ENCODE peak calls at places on chromosomes 1 and 21, in five cellular contexts. J is H9, E is neuronal stem cell, V is mesendoderm, S is trophoblast cell. Z is an unnamed sample.

GRCh38 chr1:26787381-26787705 is 407 bp upstream of the PIGV start:
- DNase-seq in J (no peak), V (no peak), E (no peak), S (peak; percentile 80), Z (peak; percentile 53)

GRCh38 chr1:9860887-9861286 is 37.1 kb upstream of the CLSTN1 start:
- DNase-seq in S (no peak), E (no peak), J (no peak), V (no peak), Z (peak; percentile 10)

GRCh38 chr21:33481314-33481943 is 1.7 kb upstream of the TMEM50B start:
- DNase-seq in S (no peak), V (peak; percentile 42), E (no peak), J (no peak), Z (no peak)

GRCh38 chr21:29343517-29343916 is 44.8 kb downstream of the BACH1 start:
- DNase-seq in S (peak; percentile 73), V (no peak), J (no peak), E (no peak), Z (peak; percentile 94)

GRCh38 chr1:93972341-93972740 is 63.1 kb upstream of the GCLM start:
- DNase-seq in J (no peak), V (no peak), E (no peak), S (no peak), Z (no peak)

GRCh38 chr1:212315907-212316306 is 30.7 kb downstream of the PPP2R5A start:
- DNase-seq in V (peak; percentile 95), S (peak; percentile 19), J (peak; percentile 66), E (peak; percentile 6), Z (no peak)

GRCh38 chr1:108817016-108817415 is 39.9 kb downstream of the AKNAD1 start:
- DNase-seq in S (peak; percentile 39), J (no peak), V (no peak), E (no peak), Z (peak; percentile 74)

GRCh38 chr1:25918615-25919014 is 12.4 kb upstream of the STMN1 start:
- DNase-seq in J (peak; percentile 51), S (no peak), V (no peak), E (no peak), Z (no peak)

GRCh38 chr1:85220756-85221166 is 19.9 kb upstream of the SYDE2 start:
- DNase-seq in S (no peak), E (no peak), V (no peak), J (no peak), Z (peak; percentile 70)

GRCh38 chr21:42737969-42738590 is 84.7 kb downstream of the PDE9A start:
- DNase-seq in S (no peak), E (no peak), V (no peak), J (no peak), Z (no peak)

GRCh38 chr21:45365608-45366241 is 39.2 kb upstream of the COL18A1 start:
- DNase-seq in E (no peak), V (peak; percentile 98), S (no peak), J (peak; percentile 66), Z (peak; percentile 68)

GRCh38 chr1:234730542-234731370 is 120.8 kb upstream of the IRF2BP2 start:
- DNase-seq in J (no peak), E (no peak), V (peak; percentile 48), S (no peak), Z (no peak)

GRCh38 chr1:112998592-112999235 is 42.7 kb upstream of the SLC16A1 start:
- DNase-seq in V (peak; percentile 26), J (no peak), S (no peak), E (no peak), Z (peak; percentile 71)

GRCh38 chr1:15141933-15142647 is 11.5 kb upstream of the TMEM51 start:
- DNase-seq in S (no peak), J (no peak), V (no peak), E (no peak), Z (peak; percentile 52)

GRCh38 chr1:2950926-2951305 is 70.4 kb upstream of the ACTRT2 start:
- DNase-seq in E (no peak), V (no peak), J (no peak), S (no peak), Z (no peak)

GRCh38 chr1:32798679-32799416 is 18.3 kb downstream of the YARS1 start:
- DNase-seq in J (no peak), V (peak; percentile 75), S (no peak), E (no peak), Z (no peak)

GRCh38 chr1:45211061-45211460 is 4.7 kb upstream of the ZSWIM5 start:
- DNase-seq in J (no peak), E (no peak), S (no peak), V (no peak), Z (no peak)

GRCh38 chr21:45841033-45841432 is 140.5 kb upstream of the COL6A1 start:
- DNase-seq in V (no peak), J (no peak), E (no peak), S (no peak), Z (no peak)

GRCh38 chr1:245484176-245484575 is 329.4 kb downstream of the KIF26B start:
- DNase-seq in E (no peak), J (peak; percentile 46), S (no peak), V (peak; percentile 42), Z (no peak)

GRCh38 chr1:204651843-204652421 is 33.6 kb downstream of the LRRN2 start:
- DNase-seq in V (peak; percentile 54), J (peak; percentile 58), E (peak; percentile 24), S (no peak), Z (no peak)

GRCh38 chr1:67534627-67535065 is 104.4 kb upstream of the SERBP1 start:
- DNase-seq in V (no peak), S (no peak), E (no peak), J (no peak), Z (peak; percentile 69)

GRCh38 chr1:91846007-91846620 is 39.8 kb downstream of the TGFBR3 start:
- DNase-seq in S (no peak), J (no peak), E (no peak), V (peak; percentile 20), Z (peak; percentile 46)

GRCh38 chr1:200982071-200982945 is 41.2 kb downstream of the KIF21B start:
- DNase-seq in E (no peak), S (no peak), V (no peak), J (no peak), Z (peak; percentile 52)

GRCh38 chr1:151060241-151061011 is at the start of gene MLLT11:
- DNase-seq in S (peak; percentile 31), J (peak; percentile 89), V (peak; percentile 98), E (peak; percentile 85), Z (peak; percentile 69)

GRCh38 chr1:156930483-156930882 is 10.1 kb downstream of the LRRC71 start:
- DNase-seq in J (no peak), S (no peak), V (no peak), E (no peak), Z (no peak)

GRCh38 chr1:245153645-245154428 is 948 bp upstream of the KIF26B start:
- DNase-seq in J (peak; percentile 45), S (peak; percentile 17), E (peak; percentile 26), V (peak; percentile 22), Z (no peak)

GRCh38 chr1:36326499-36326898 is 3.1 kb upstream of the EVA1B start:
- DNase-seq in S (no peak), V (no peak), J (no peak), E (no peak), Z (no peak)

GRCh38 chr1:112808861-112809684 is 93.9 kb upstream of the PPM1J start:
- DNase-seq in E (peak; percentile 58), V (peak; percentile 98), S (peak; percentile 84), J (peak; percentile 88), Z (peak; percentile 57)

GRCh38 chr1:98355656-98356384 is 305.7 kb upstream of the SNX7 start:
- DNase-seq in J (no peak), V (no peak), E (no peak), S (no peak), Z (peak; percentile 28)

GRCh38 chr1:112954945-112955677 is 885 bp downstream of the SLC16A1 start:
- DNase-seq in J (peak; percentile 87), E (peak; percentile 61), V (peak; percentile 92), S (peak; percentile 76), Z (peak; percentile 61)

GRCh38 chr1:11769274-11769673 is 7.3 kb downstream of the C1orf167 start:
- DNase-seq in S (no peak), V (no peak), J (no peak), E (no peak), Z (no peak)

GRCh38 chr1:190439447-190439846 is 38.2 kb downstream of the BRINP3 start:
- DNase-seq in J (no peak), S (no peak), E (no peak), V (no peak), Z (no peak)

GRCh38 chr1:181135462-181135781 is 46.9 kb downstream of the IER5 start:
- DNase-seq in V (peak; percentile 59), J (no peak), S (peak; percentile 34), E (no peak), Z (no peak)

GRCh38 chr1:10082785-10083479 is 50.2 kb downstream of the UBE4B start:
- DNase-seq in V (no peak), S (peak; percentile 87), E (no peak), J (no peak), Z (peak; percentile 15)

GRCh38 chr1:159869607-159870006 is 7.2 kb upstream of the VSIG8 start:
- DNase-seq in E (no peak), V (no peak), S (no peak), J (no peak), Z (no peak)

GRCh38 chr1:11051781-11052510 is 4.9 kb upstream of the MASP2 start:
- DNase-seq in J (no peak), V (no peak), S (peak; percentile 38), E (no peak), Z (no peak)

GRCh38 chr1:52159033-52159789 is 17.3 kb downstream of the ZFYVE9 start:
- DNase-seq in J (no peak), E (no peak), V (no peak), S (peak; percentile 34), Z (peak; percentile 36)
- H3K18ac ChIP-seq in J (no peak overlapping the region), E (no peak overlapping the region), V (no peak overlapping the region), S (no peak overlapping the region), Z (no peak overlapping the region)

GRCh38 chr1:61741682-61742619 is at the start of gene PATJ:
- DNase-seq in V (peak; percentile 82), J (peak; percentile 92), S (peak; percentile 42), E (peak; percentile 27), Z (peak; percentile 4)

GRCh38 chr1:61743716-61744620 is 1.7 kb downstream of the PATJ start:
- DNase-seq in E (no peak), J (no peak), V (peak; percentile 83), S (peak; percentile 87), Z (peak; percentile 8)

GRCh38 chr1:61743432-61743705 is 1.1 kb downstream of the PATJ start:
- DNase-seq in V (no peak), E (no peak), S (no peak), J (no peak), Z (no peak)

GRCh38 chr1:61746768-61747167 is 4.5 kb downstream of the PATJ start:
- DNase-seq in S (peak; percentile 17), J (no peak), E (no peak), V (no peak), Z (peak; percentile 35)

GRCh38 chr1:61742620-61743431 is 546 bp downstream of the PATJ start:
- DNase-seq in S (peak; percentile 54), J (peak; percentile 35), E (peak; percentile 36), V (peak; percentile 74), Z (peak; percentile 35)
- H3K18ac ChIP-seq in S (peak overlapping the region; percentile 97), J (no peak overlapping the region), E (peak overlapping the region; percentile 92), V (peak overlapping the region; percentile 97), Z (peak overlapping the region; percentile 89)

GRCh38 chr1:155196103-155196892 is 11.4 kb downstream of the THBS3 start:
- DNase-seq in E (peak; percentile 92), J (peak; percentile 95), S (no peak), V (peak; percentile 93), Z (no peak)
- H3K18ac ChIP-seq in E (peak overlapping the region; percentile 80), J (peak overlapping the region; percentile 78), S (no peak overlapping the region), V (no peak overlapping the region), Z (no peak overlapping the region)

GRCh38 chr1:23593042-23593521 is 33.8 kb upstream of the ID3 start:
- DNase-seq in S (peak; percentile 97), V (no peak), J (no peak), E (no peak), Z (no peak)
- H3K18ac ChIP-seq in S (peak overlapping the region; percentile 2), V (peak overlapping the region; percentile 9), J (no peak overlapping the region), E (no peak overlapping the region), Z (peak overlapping the region; percentile 18)

GRCh38 chr1:244047739-244048565 is 3.1 kb upstream of the ZBTB18 start:
- DNase-seq in V (peak; percentile 100), J (peak; percentile 100), E (peak; percentile 99), S (peak; percentile 97), Z (peak; percentile 99)
- H3K18ac ChIP-seq in V (no peak overlapping the region), J (peak overlapping the region; percentile 82), E (peak overlapping the region; percentile 99), S (peak overlapping the region; percentile 84), Z (peak overlapping the region; percentile 72)

Z was measured in IMR-90.